ENCODE peak calls at places on chromosomes 1 and 21, in five cellular contexts. One of them, this sample, is unnamed.

GRCh38 chr21:36887983-36888382 is 78.5 kb downstream of the HLCS start:
- DNase-seq in effector memory CD4-positive, alpha-beta T cell: no peak
- DNase-seq in coronary artery: no peak
- DNase-seq in breast epithelium: no peak
- DNase-seq in neuronal stem cell: peak; percentile 62
- DNase-seq in this sample: no peak

GRCh38 chr1:195325181-195325580 is 1283.1 kb downstream of the KCNT2 start:
- DNase-seq in effector memory CD4-positive, alpha-beta T cell: no peak
- DNase-seq in coronary artery: no peak
- DNase-seq in breast epithelium: no peak
- DNase-seq in neuronal stem cell: no peak
- DNase-seq in this sample: no peak

GRCh38 chr1:62301726-62302390 is 17.4 kb downstream of the KANK4 start:
- DNase-seq in effector memory CD4-positive, alpha-beta T cell: no peak
- DNase-seq in coronary artery: no peak
- DNase-seq in breast epithelium: no peak
- DNase-seq in neuronal stem cell: no peak
- DNase-seq in this sample: no peak

GRCh38 chr1:39238476-39238875 is 34.0 kb downstream of the MACF1 start:
- DNase-seq in effector memory CD4-positive, alpha-beta T cell: no peak
- DNase-seq in coronary artery: no peak
- DNase-seq in breast epithelium: peak; percentile 39
- DNase-seq in neuronal stem cell: no peak
- DNase-seq in this sample: no peak

GRCh38 chr1:14968251-14968812 is 185.2 kb upstream of the TMEM51 start:
- DNase-seq in effector memory CD4-positive, alpha-beta T cell: no peak
- DNase-seq in coronary artery: peak; percentile 82
- DNase-seq in breast epithelium: peak; percentile 75
- DNase-seq in neuronal stem cell: no peak
- DNase-seq in this sample: no peak

GRCh38 chr1:17839641-17840196 is 84.6 kb downstream of the ACTL8 start:
- DNase-seq in effector memory CD4-positive, alpha-beta T cell: no peak
- DNase-seq in coronary artery: no peak
- DNase-seq in breast epithelium: no peak
- DNase-seq in neuronal stem cell: no peak
- DNase-seq in this sample: no peak

GRCh38 chr1:237287876-237288517 is 246.0 kb downstream of the RYR2 start:
- DNase-seq in effector memory CD4-positive, alpha-beta T cell: no peak
- DNase-seq in coronary artery: no peak
- DNase-seq in breast epithelium: no peak
- DNase-seq in neuronal stem cell: no peak
- DNase-seq in this sample: no peak

GRCh38 chr1:114756009-114756892 is 1.5 kb downstream of the CSDE1 start:
- DNase-seq in effector memory CD4-positive, alpha-beta T cell: no peak
- DNase-seq in coronary artery: no peak
- DNase-seq in breast epithelium: no peak
- DNase-seq in neuronal stem cell: no peak
- DNase-seq in this sample: no peak

GRCh38 chr1:227745568-227745967 is 10.3 kb downstream of the SNAP47 start:
- DNase-seq in effector memory CD4-positive, alpha-beta T cell: no peak
- DNase-seq in coronary artery: no peak
- DNase-seq in breast epithelium: no peak
- DNase-seq in neuronal stem cell: no peak
- DNase-seq in this sample: no peak

GRCh38 chr1:227740401-227740960 is 5.2 kb downstream of the SNAP47 start:
- DNase-seq in effector memory CD4-positive, alpha-beta T cell: no peak
- DNase-seq in coronary artery: no peak
- DNase-seq in breast epithelium: no peak
- DNase-seq in neuronal stem cell: no peak
- DNase-seq in this sample: no peak

GRCh38 chr1:227741166-227741870 is 6.1 kb downstream of the SNAP47 start:
- DNase-seq in effector memory CD4-positive, alpha-beta T cell: no peak
- DNase-seq in coronary artery: no peak
- DNase-seq in breast epithelium: no peak
- DNase-seq in neuronal stem cell: no peak
- DNase-seq in this sample: no peak

GRCh38 chr1:227744668-227745067 is 9.4 kb downstream of the SNAP47 start:
- DNase-seq in effector memory CD4-positive, alpha-beta T cell: no peak
- DNase-seq in coronary artery: no peak
- DNase-seq in breast epithelium: no peak
- DNase-seq in neuronal stem cell: no peak
- DNase-seq in this sample: no peak

DNA sequence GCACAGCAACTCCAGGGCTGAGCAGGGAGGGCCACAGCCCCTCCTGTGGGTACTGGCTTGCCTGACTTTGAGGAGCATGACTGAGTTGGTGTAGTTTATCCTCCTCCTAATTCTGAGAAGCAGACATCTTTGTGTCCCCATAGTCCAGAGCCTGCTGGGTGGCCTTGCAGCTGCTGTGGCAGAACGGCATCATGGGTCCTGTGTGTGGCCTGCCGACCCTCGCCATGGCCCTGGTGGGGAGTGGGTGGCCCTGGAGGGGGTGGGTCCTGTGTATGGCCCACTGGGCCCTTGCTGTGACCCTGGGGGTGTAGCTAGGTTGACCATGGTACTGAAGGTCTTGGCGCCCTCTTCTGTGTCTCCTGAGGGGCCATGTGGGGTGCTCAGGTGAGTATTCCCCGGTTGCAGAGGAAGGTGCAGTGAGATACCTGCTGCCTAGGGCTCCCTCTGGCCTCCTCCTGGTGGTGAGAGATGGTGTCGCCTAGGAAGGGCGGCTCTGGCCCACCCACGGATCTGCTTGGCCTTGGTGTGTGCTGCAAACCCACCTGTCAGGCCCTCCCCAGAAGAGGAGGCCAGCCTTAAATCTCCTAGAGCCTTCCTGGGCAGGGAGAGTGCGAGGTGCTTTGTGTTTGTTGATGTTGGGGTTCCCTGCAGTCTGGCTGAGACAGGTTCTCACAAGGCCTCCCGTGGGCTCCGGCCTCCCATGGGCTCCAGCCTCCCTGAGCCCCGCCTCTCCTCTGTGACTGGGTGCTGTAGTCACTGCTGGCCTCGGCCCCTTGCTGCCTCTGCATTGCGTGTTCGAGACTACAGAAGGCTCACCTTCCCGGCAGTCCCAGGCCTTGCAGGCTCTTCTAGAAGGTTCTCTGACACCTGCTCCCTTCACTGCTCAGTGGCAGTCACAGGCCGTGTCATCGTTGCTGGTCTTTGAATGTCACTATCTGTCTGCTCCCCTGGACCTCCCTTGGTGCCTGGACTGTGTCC is 7.8 kb downstream of the SNAP47 start:
- DNase-seq in effector memory CD4-positive, alpha-beta T cell: no peak
- DNase-seq in coronary artery: no peak
- DNase-seq in breast epithelium: no peak
- DNase-seq in neuronal stem cell: no peak
- DNase-seq in this sample: no peak
- H3K27ac ChIP-seq in effector memory CD4-positive, alpha-beta T cell: no peak overlapping the region
- H3K27ac ChIP-seq in coronary artery: no peak overlapping the region
- H3K27ac ChIP-seq in breast epithelium: no peak overlapping the region
- H3K27ac ChIP-seq in neuronal stem cell: no peak overlapping the region
- H3K27ac ChIP-seq in this sample: no peak overlapping the region

GRCh38 chr1:3471356-3472087 is 17.1 kb downstream of the ARHGEF16 start:
- DNase-seq in effector memory CD4-positive, alpha-beta T cell: no peak
- DNase-seq in coronary artery: no peak
- DNase-seq in breast epithelium: no peak
- DNase-seq in neuronal stem cell: peak; percentile 68
- DNase-seq in this sample: no peak
- H3K27ac ChIP-seq in effector memory CD4-positive, alpha-beta T cell: no peak overlapping the region
- H3K27ac ChIP-seq in coronary artery: no peak overlapping the region
- H3K27ac ChIP-seq in breast epithelium: peak overlapping the region; percentile 38
- H3K27ac ChIP-seq in neuronal stem cell: peak overlapping the region; percentile 85
- H3K27ac ChIP-seq in this sample: no peak overlapping the region

GRCh38 chr21:42140196-42140934 is 69.2 kb downstream of the UMODL1 start:
- DNase-seq in effector memory CD4-positive, alpha-beta T cell: no peak
- DNase-seq in coronary artery: no peak
- DNase-seq in breast epithelium: no peak
- DNase-seq in neuronal stem cell: no peak
- DNase-seq in this sample: no peak

GRCh38 chr21:42143111-42143510 is 72.0 kb downstream of the UMODL1 start:
- DNase-seq in effector memory CD4-positive, alpha-beta T cell: no peak
- DNase-seq in coronary artery: no peak
- DNase-seq in breast epithelium: no peak
- DNase-seq in neuronal stem cell: no peak
- DNase-seq in this sample: no peak

GRCh38 chr21:42142598-42142997 is 71.5 kb downstream of the UMODL1 start:
- DNase-seq in effector memory CD4-positive, alpha-beta T cell: no peak
- DNase-seq in coronary artery: no peak
- DNase-seq in breast epithelium: no peak
- DNase-seq in neuronal stem cell: no peak
- DNase-seq in this sample: no peak

GRCh38 chr21:42142141-42142540 is 71.0 kb downstream of the UMODL1 start:
- DNase-seq in effector memory CD4-positive, alpha-beta T cell: no peak
- DNase-seq in coronary artery: no peak
- DNase-seq in breast epithelium: no peak
- DNase-seq in neuronal stem cell: no peak
- DNase-seq in this sample: no peak

DNA sequence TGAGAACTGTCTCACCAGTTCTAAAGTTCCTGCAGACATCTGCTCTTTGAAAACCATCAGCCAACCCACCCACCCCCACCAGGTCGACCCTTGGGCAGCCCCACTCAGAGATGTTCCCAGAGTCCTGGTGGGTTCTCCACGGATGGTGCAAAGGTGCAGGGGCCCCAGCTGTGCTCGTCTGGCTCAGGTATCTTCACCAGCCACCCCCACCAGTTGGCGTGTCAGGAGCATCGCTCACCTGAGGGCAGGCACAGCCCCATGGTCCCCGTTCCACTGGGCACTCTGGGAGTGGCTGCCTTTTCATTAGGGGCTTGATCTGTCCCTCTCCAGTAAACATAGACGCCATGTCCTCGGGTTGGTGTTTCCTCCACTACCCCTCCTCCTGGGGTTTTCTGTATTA is 70.5 kb downstream of the UMODL1 start:
- DNase-seq in effector memory CD4-positive, alpha-beta T cell: no peak
- DNase-seq in coronary artery: no peak
- DNase-seq in breast epithelium: no peak
- DNase-seq in neuronal stem cell: no peak
- DNase-seq in this sample: no peak
- H3K27ac ChIP-seq in effector memory CD4-positive, alpha-beta T cell: no peak overlapping the region
- H3K27ac ChIP-seq in coronary artery: no peak overlapping the region
- H3K27ac ChIP-seq in breast epithelium: no peak overlapping the region
- H3K27ac ChIP-seq in neuronal stem cell: no peak overlapping the region
- H3K27ac ChIP-seq in this sample: no peak overlapping the region

GRCh38 chr1:184836081-184836480 is 81.4 kb upstream of the EDEM3 start:
- DNase-seq in effector memory CD4-positive, alpha-beta T cell: no peak
- DNase-seq in coronary artery: no peak
- DNase-seq in breast epithelium: no peak
- DNase-seq in neuronal stem cell: no peak
- DNase-seq in this sample: no peak

GRCh38 chr1:184836934-184837698 is 82.5 kb upstream of the EDEM3 start:
- DNase-seq in effector memory CD4-positive, alpha-beta T cell: no peak
- DNase-seq in coronary artery: no peak
- DNase-seq in breast epithelium: no peak
- DNase-seq in neuronal stem cell: no peak
- DNase-seq in this sample: no peak

GRCh38 chr1:184827600-184828368 is 73.1 kb upstream of the EDEM3 start:
- DNase-seq in effector memory CD4-positive, alpha-beta T cell: no peak
- DNase-seq in coronary artery: peak; percentile 78
- DNase-seq in breast epithelium: no peak
- DNase-seq in neuronal stem cell: no peak
- DNase-seq in this sample: no peak

GRCh38 chr1:184828369-184828717 is 73.7 kb upstream of the EDEM3 start:
- DNase-seq in effector memory CD4-positive, alpha-beta T cell: no peak
- DNase-seq in coronary artery: no peak
- DNase-seq in breast epithelium: no peak
- DNase-seq in neuronal stem cell: no peak
- DNase-seq in this sample: no peak

DNA sequence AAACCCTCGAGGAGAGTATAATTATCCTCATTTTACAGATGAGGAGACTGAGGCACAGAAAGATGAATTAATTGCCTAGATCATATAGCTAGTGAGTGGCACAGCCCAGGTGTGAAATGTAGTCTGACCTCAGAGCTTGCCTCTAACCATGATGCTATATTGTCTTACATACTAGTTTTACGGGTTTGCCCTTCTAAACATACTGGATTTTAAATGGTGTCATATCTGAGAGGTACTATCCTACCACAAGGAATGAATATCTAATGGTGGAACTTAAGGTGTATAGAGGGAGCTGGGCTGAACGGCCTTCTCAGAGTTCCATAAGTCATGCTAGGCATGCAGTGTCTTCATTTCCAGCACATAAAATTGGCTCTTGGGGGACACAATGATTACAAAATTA is 77.9 kb upstream of the EDEM3 start:
- DNase-seq in effector memory CD4-positive, alpha-beta T cell: no peak
- DNase-seq in coronary artery: no peak
- DNase-seq in breast epithelium: no peak
- DNase-seq in neuronal stem cell: no peak
- DNase-seq in this sample: no peak
- H3K27ac ChIP-seq in effector memory CD4-positive, alpha-beta T cell: no peak overlapping the region
- H3K27ac ChIP-seq in coronary artery: no peak overlapping the region
- H3K27ac ChIP-seq in breast epithelium: no peak overlapping the region
- H3K27ac ChIP-seq in neuronal stem cell: no peak overlapping the region
- H3K27ac ChIP-seq in this sample: no peak overlapping the region